ENCODE peak calls at places on chromosomes 1 and 21, in eight cellular contexts. One of them, this sample, is unnamed. For H3K27me3 and H3K36me3, the result is how much of the 10 kb centered on the place peaks cover.

GRCh38 chr1:154970631-154971340 is at the start of gene SHC1:
- DNase-seq in HAP-1: peak
- DNase-seq in transverse colon: peak
- DNase-seq in PC-3: peak
- DNase-seq in right lobe of liver: peak
- DNase-seq in adipocyte: peak
- DNase-seq in MM.1S: peak
- DNase-seq in colonic mucosa: peak
- DNase-seq in this sample: peak

GRCh38 chr1:54111624-54112023 is 41.2 kb downstream of the CDCP2 start:
- DNase-seq in HAP-1: no peak
- DNase-seq in MM.1S: no peak
- DNase-seq in adipocyte: no peak
- DNase-seq in right lobe of liver: no peak
- DNase-seq in transverse colon: no peak
- DNase-seq in PC-3: no peak
- DNase-seq in colonic mucosa: no peak
- DNase-seq in this sample: no peak

GRCh38 chr1:22611530-22611947 is 24.9 kb upstream of the C1QA start:
- DNase-seq in colonic mucosa: peak
- DNase-seq in transverse colon: no peak
- DNase-seq in HAP-1: peak
- DNase-seq in PC-3: peak
- DNase-seq in adipocyte: peak
- DNase-seq in MM.1S: peak
- DNase-seq in right lobe of liver: no peak
- DNase-seq in this sample: peak

GRCh38 chr1:95208876-95209275 is 25.1 kb upstream of the RWDD3 start:
- DNase-seq in transverse colon: no peak
- DNase-seq in PC-3: no peak
- DNase-seq in HAP-1: no peak
- DNase-seq in adipocyte: no peak
- DNase-seq in MM.1S: no peak
- DNase-seq in colonic mucosa: no peak
- DNase-seq in right lobe of liver: no peak
- DNase-seq in this sample: no peak

GRCh38 chr21:34630536-34631143 is 15.7 kb upstream of the RCAN1 start:
- DNase-seq in HAP-1: peak
- DNase-seq in right lobe of liver: no peak
- DNase-seq in MM.1S: peak
- DNase-seq in colonic mucosa: peak
- DNase-seq in adipocyte: peak
- DNase-seq in transverse colon: no peak
- DNase-seq in PC-3: peak
- DNase-seq in this sample: peak

GRCh38 chr1:46804926-46805325 is 6.1 kb downstream of the CYP4B1 start:
- DNase-seq in HAP-1: no peak
- DNase-seq in colonic mucosa: no peak
- DNase-seq in PC-3: no peak
- DNase-seq in MM.1S: no peak
- DNase-seq in transverse colon: no peak
- DNase-seq in right lobe of liver: no peak
- DNase-seq in adipocyte: no peak
- DNase-seq in this sample: no peak

GRCh38 chr1:85581802-85582686 is 1.5 kb downstream of the CCN1 start:
- DNase-seq in transverse colon: peak
- DNase-seq in colonic mucosa: peak
- DNase-seq in HAP-1: peak
- DNase-seq in adipocyte: peak
- DNase-seq in PC-3: peak
- DNase-seq in right lobe of liver: no peak
- DNase-seq in MM.1S: no peak
- DNase-seq in this sample: peak

GRCh38 chr1:3034162-3034561 is 12.9 kb downstream of the ACTRT2 start:
- DNase-seq in transverse colon: no peak
- DNase-seq in colonic mucosa: no peak
- DNase-seq in right lobe of liver: no peak
- DNase-seq in MM.1S: no peak
- DNase-seq in HAP-1: no peak
- DNase-seq in PC-3: no peak
- DNase-seq in adipocyte: no peak
- DNase-seq in this sample: no peak

GRCh38 chr1:241499910-241500309 is 19.6 kb downstream of the FH start:
- DNase-seq in transverse colon: no peak
- DNase-seq in adipocyte: peak
- DNase-seq in PC-3: peak
- DNase-seq in HAP-1: no peak
- DNase-seq in right lobe of liver: no peak
- DNase-seq in MM.1S: peak
- DNase-seq in colonic mucosa: no peak
- DNase-seq in this sample: peak

GRCh38 chr21:42939581-42940413 is 14.4 kb upstream of the ERVH48-1 start:
- DNase-seq in MM.1S: no peak
- DNase-seq in transverse colon: peak
- DNase-seq in colonic mucosa: peak
- DNase-seq in adipocyte: peak
- DNase-seq in HAP-1: no peak
- DNase-seq in right lobe of liver: no peak
- DNase-seq in PC-3: peak
- DNase-seq in this sample: peak

GRCh38 chr1:57839067-57839466 is 415.2 kb upstream of the DAB1 start:
- DNase-seq in right lobe of liver: no peak
- DNase-seq in transverse colon: no peak
- DNase-seq in colonic mucosa: no peak
- DNase-seq in MM.1S: no peak
- DNase-seq in PC-3: no peak
- DNase-seq in adipocyte: peak
- DNase-seq in HAP-1: no peak
- DNase-seq in this sample: no peak

GRCh38 chr21:42395910-42396625 is at the start of gene TMPRSS3:
- DNase-seq in PC-3: no peak
- DNase-seq in MM.1S: no peak
- DNase-seq in HAP-1: no peak
- DNase-seq in right lobe of liver: no peak
- DNase-seq in adipocyte: no peak
- DNase-seq in colonic mucosa: no peak
- DNase-seq in transverse colon: peak
- DNase-seq in this sample: no peak

GRCh38 chr1:205824180-205824579 is 11.2 kb upstream of the SLC41A1 start:
- DNase-seq in adipocyte: no peak
- DNase-seq in HAP-1: no peak
- DNase-seq in MM.1S: peak
- DNase-seq in PC-3: no peak
- DNase-seq in right lobe of liver: no peak
- DNase-seq in colonic mucosa: no peak
- DNase-seq in transverse colon: no peak
- DNase-seq in this sample: no peak

GRCh38 chr1:205817988-205818387 is 5.0 kb upstream of the SLC41A1 start:
- DNase-seq in colonic mucosa: no peak
- DNase-seq in PC-3: no peak
- DNase-seq in MM.1S: no peak
- DNase-seq in transverse colon: no peak
- DNase-seq in HAP-1: no peak
- DNase-seq in right lobe of liver: no peak
- DNase-seq in adipocyte: no peak
- DNase-seq in this sample: no peak

GRCh38 chr1:205826407-205826806 is 13.4 kb upstream of the SLC41A1 start:
- DNase-seq in HAP-1: no peak
- DNase-seq in PC-3: no peak
- DNase-seq in right lobe of liver: no peak
- DNase-seq in colonic mucosa: no peak
- DNase-seq in MM.1S: peak
- DNase-seq in transverse colon: no peak
- DNase-seq in adipocyte: no peak
- DNase-seq in this sample: no peak

GRCh38 chr1:205826975-205827374 is 14.0 kb upstream of the SLC41A1 start:
- DNase-seq in HAP-1: peak
- DNase-seq in colonic mucosa: no peak
- DNase-seq in MM.1S: no peak
- DNase-seq in PC-3: no peak
- DNase-seq in adipocyte: no peak
- DNase-seq in transverse colon: no peak
- DNase-seq in right lobe of liver: no peak
- DNase-seq in this sample: no peak

GRCh38 chr1:205822397-205822796 is 9.4 kb upstream of the SLC41A1 start:
- DNase-seq in PC-3: no peak
- DNase-seq in right lobe of liver: no peak
- DNase-seq in MM.1S: no peak
- DNase-seq in transverse colon: no peak
- DNase-seq in colonic mucosa: no peak
- DNase-seq in adipocyte: no peak
- DNase-seq in HAP-1: no peak
- DNase-seq in this sample: no peak
- H3K4me3 ChIP-seq in PC-3: no peak
- H3K4me3 ChIP-seq in right lobe of liver: no peak
- H3K4me3 ChIP-seq in MM.1S: no peak
- H3K4me3 ChIP-seq in transverse colon: no peak
- H3K4me3 ChIP-seq in colonic mucosa: no peak
- H3K4me3 ChIP-seq in adipocyte: no peak
- H3K4me3 ChIP-seq in HAP-1: no peak
- H3K4me3 ChIP-seq in this sample: no peak

DNA sequence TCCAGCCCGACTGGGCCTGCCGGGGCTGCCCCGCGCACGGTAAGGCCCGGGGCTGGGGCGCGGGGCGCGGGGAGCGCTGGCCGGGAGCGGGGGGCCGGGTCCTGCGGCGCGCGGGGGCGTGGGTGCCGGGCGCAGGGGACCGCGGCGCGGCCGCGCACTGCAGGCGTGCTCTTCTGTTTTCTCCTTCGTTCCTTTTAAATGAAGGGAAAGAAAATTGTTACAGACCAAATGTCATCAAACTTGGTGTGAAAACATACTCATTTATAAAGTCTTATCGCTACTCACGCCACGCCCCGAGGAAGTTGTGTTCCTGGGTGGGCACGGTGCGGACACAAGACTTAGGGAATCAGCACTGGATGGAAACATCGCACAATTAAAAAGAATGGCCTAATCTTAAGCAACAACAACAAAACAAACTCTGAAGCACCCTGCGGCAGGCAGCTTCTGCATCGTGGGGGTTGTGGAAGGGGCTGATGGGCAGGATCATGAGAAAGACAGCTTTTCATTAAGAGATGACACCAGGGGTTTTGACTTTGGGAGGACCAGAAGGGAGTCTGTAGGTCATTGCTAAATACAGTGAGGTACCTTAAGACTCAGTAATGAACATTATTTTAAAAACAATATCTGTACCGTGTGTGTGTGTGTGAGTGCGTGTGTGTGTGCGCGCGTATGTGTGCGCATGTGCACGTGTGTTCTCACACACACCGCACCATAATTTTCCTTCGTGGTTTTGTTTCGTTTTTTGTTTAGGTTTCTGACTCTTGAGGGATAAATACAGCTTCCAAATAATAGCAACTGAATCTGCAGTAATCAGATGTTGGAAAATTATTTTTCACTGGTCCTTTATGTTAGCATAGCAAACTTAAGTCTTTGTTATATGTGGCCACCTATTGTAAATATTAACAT is 542 bp downstream of the B3GALT5 start:
- DNase-seq in PC-3: no peak
- DNase-seq in transverse colon: no peak
- DNase-seq in right lobe of liver: no peak
- DNase-seq in MM.1S: no peak
- DNase-seq in colonic mucosa: no peak
- DNase-seq in HAP-1: no peak
- DNase-seq in adipocyte: peak
- DNase-seq in this sample: no peak
- H3K27me3 ChIP-seq in PC-3: under half
- H3K27me3 ChIP-seq in transverse colon: under half
- H3K27me3 ChIP-seq in right lobe of liver: under half
- H3K27me3 ChIP-seq in MM.1S: under half
- H3K27me3 ChIP-seq in colonic mucosa: under half
- H3K27me3 ChIP-seq in HAP-1: under half
- H3K27me3 ChIP-seq in adipocyte: half or more
- H3K27me3 ChIP-seq in this sample: under half

GRCh38 chr1:15933684-15934083 is 42.2 kb downstream of the ZBTB17 start:
- DNase-seq in PC-3: no peak
- DNase-seq in colonic mucosa: no peak
- DNase-seq in MM.1S: no peak
- DNase-seq in adipocyte: no peak
- DNase-seq in right lobe of liver: no peak
- DNase-seq in HAP-1: no peak
- DNase-seq in transverse colon: no peak
- DNase-seq in this sample: no peak

GRCh38 chr1:15936025-15936424 is 39.9 kb downstream of the ZBTB17 start:
- DNase-seq in right lobe of liver: no peak
- DNase-seq in adipocyte: no peak
- DNase-seq in transverse colon: no peak
- DNase-seq in MM.1S: no peak
- DNase-seq in colonic mucosa: no peak
- DNase-seq in PC-3: no peak
- DNase-seq in HAP-1: no peak
- DNase-seq in this sample: no peak

GRCh38 chr1:15935056-15935950 is 40.6 kb downstream of the ZBTB17 start:
- DNase-seq in right lobe of liver: no peak
- DNase-seq in colonic mucosa: no peak
- DNase-seq in MM.1S: no peak
- DNase-seq in HAP-1: no peak
- DNase-seq in adipocyte: no peak
- DNase-seq in transverse colon: no peak
- DNase-seq in PC-3: no peak
- DNase-seq in this sample: no peak

GRCh38 chr1:15932612-15933011 is 43.3 kb downstream of the ZBTB17 start:
- DNase-seq in MM.1S: no peak
- DNase-seq in PC-3: no peak
- DNase-seq in right lobe of liver: no peak
- DNase-seq in colonic mucosa: no peak
- DNase-seq in transverse colon: no peak
- DNase-seq in HAP-1: no peak
- DNase-seq in adipocyte: no peak
- DNase-seq in this sample: no peak

GRCh38 chr1:15934211-15935055 is 41.5 kb downstream of the ZBTB17 start:
- DNase-seq in HAP-1: no peak
- DNase-seq in colonic mucosa: no peak
- DNase-seq in right lobe of liver: no peak
- DNase-seq in PC-3: no peak
- DNase-seq in transverse colon: no peak
- DNase-seq in adipocyte: no peak
- DNase-seq in MM.1S: no peak
- DNase-seq in this sample: no peak
- H3K36me3 ChIP-seq in HAP-1: half or more
- H3K36me3 ChIP-seq in colonic mucosa: under half
- H3K36me3 ChIP-seq in right lobe of liver: under half
- H3K36me3 ChIP-seq in PC-3: under half
- H3K36me3 ChIP-seq in transverse colon: under half
- H3K36me3 ChIP-seq in adipocyte: half or more
- H3K36me3 ChIP-seq in MM.1S: under half
- H3K36me3 ChIP-seq in this sample: under half

DNA sequence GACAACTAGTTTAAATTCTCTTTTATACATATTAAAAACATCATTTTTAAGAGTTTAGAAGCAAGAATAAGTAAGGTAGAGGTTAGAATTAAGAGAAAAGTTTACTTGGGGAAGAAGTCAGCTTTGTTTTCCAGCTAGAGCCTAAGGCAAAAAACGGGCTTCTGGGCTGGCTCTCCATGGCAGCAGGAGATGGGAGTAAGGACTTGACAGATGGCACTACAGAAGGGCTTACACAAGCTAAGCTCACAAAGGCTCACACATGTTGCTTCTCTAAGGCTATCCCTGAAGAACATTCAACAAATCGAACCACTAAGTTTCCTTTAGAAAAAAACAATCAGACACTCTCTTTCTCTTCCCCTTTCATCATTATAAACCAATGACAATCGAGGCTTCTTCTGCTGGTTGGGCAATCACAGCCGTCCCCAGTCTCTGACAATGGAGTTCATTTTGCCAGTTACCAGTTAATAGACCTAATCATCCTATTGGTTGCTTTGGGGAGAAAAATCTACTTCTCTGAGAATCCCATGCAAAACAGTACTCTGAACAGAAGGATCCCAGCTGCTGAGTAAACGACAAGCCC is 40.5 kb downstream of the TRIT1 start:
- DNase-seq in adipocyte: no peak
- DNase-seq in transverse colon: no peak
- DNase-seq in right lobe of liver: no peak
- DNase-seq in PC-3: no peak
- DNase-seq in HAP-1: no peak
- DNase-seq in MM.1S: no peak
- DNase-seq in colonic mucosa: no peak
- DNase-seq in this sample: no peak
- H3K4me3 ChIP-seq in adipocyte: no peak
- H3K4me3 ChIP-seq in transverse colon: no peak
- H3K4me3 ChIP-seq in right lobe of liver: no peak
- H3K4me3 ChIP-seq in PC-3: no peak
- H3K4me3 ChIP-seq in HAP-1: no peak
- H3K4me3 ChIP-seq in MM.1S: no peak
- H3K4me3 ChIP-seq in colonic mucosa: no peak
- H3K4me3 ChIP-seq in this sample: no peak